ENCODE peak calls at places on chromosomes 12 and 14, in five cellular contexts. W is K562, U is GM23338, Z is H1, T is sigmoid colon. R is an unnamed sample.

GRCh38 chr12:56338643-56339422 is at the start of gene IL23A:
- DNase-seq in T (no peak), W (no peak), U (peak), Z (peak), R (no peak)

GRCh38 chr12:71152838-71153237 is 5.0 kb downstream of the TSPAN8 start:
- DNase-seq in U (no peak), Z (no peak), T (no peak), W (no peak), R (no peak)

GRCh38 chr14:55581011-55581806 is 1.2 kb downstream of the KTN1 start:
- DNase-seq in T (peak), U (peak), Z (peak), W (peak), R (peak)

GRCh38 chr12:31756977-31757420 is 28.2 kb upstream of the AMN1 start:
- DNase-seq in U (no peak), Z (no peak), W (no peak), T (no peak), R (no peak)

GRCh38 chr14:80419769-80420168 is 208.5 kb upstream of the DIO2 start:
- DNase-seq in T (no peak), U (no peak), Z (no peak), W (no peak), R (no peak)

GRCh38 chr12:94172031-94172430 is 23.7 kb downstream of the PLXNC1 start:
- DNase-seq in T (no peak), U (no peak), Z (no peak), W (no peak), R (no peak)

GRCh38 chr14:94045101-94045500 is 19.0 kb downstream of the OTUB2 start:
- DNase-seq in T (peak), W (no peak), Z (no peak), U (no peak), R (no peak)

GRCh38 chr12:112963227-112963861 is 15.0 kb upstream of the OAS2 start:
- DNase-seq in U (peak), T (no peak), Z (no peak), W (no peak), R (no peak)

GRCh38 chr12:101839324-101840283 is 8.8 kb upstream of the GNPTAB start:
- DNase-seq in T (peak), U (peak), Z (peak), W (peak), R (peak)

GRCh38 chr12:101706403-101706802 is 9.0 kb downstream of the CHPT1 start:
- DNase-seq in T (no peak), W (no peak), U (no peak), Z (no peak), R (no peak)

GRCh38 chr12:50764116-50764860 is 387 bp downstream of the ATF1 start:
- DNase-seq in W (peak), Z (peak), U (peak), T (peak), R (no peak)

GRCh38 chr14:33676135-33676566 is 274.7 kb downstream of the EGLN3 start:
- DNase-seq in Z (peak), T (peak), U (peak), W (peak), R (no peak)

GRCh38 chr12:68495666-68496065 is 115.0 kb upstream of the RAP1B start:
- DNase-seq in Z (no peak), T (no peak), U (no peak), W (no peak), R (no peak)

GRCh38 chr12:13941258-13942249 is 39.8 kb downstream of the GRIN2B start:
- DNase-seq in W (peak), U (peak), T (no peak), Z (peak), R (no peak)

GRCh38 chr12:114919479-114919878 is 235.5 kb upstream of the TBX3 start:
- DNase-seq in W (no peak), U (no peak), Z (no peak), T (no peak), R (no peak)

GRCh38 chr14:59332727-59333126 is 132.5 kb downstream of the GPR135 start:
- DNase-seq in T (no peak), Z (no peak), W (no peak), U (no peak), R (no peak)

GRCh38 chr12:27965966-27966365 is 6.6 kb downstream of the PTHLH start:
- DNase-seq in T (no peak), W (no peak), Z (no peak), U (no peak), R (no peak)

GRCh38 chr14:83355609-83356008 is 1822.0 kb upstream of the SEL1L start:
- DNase-seq in Z (no peak), U (no peak), T (no peak), W (no peak), R (no peak)

DNA sequence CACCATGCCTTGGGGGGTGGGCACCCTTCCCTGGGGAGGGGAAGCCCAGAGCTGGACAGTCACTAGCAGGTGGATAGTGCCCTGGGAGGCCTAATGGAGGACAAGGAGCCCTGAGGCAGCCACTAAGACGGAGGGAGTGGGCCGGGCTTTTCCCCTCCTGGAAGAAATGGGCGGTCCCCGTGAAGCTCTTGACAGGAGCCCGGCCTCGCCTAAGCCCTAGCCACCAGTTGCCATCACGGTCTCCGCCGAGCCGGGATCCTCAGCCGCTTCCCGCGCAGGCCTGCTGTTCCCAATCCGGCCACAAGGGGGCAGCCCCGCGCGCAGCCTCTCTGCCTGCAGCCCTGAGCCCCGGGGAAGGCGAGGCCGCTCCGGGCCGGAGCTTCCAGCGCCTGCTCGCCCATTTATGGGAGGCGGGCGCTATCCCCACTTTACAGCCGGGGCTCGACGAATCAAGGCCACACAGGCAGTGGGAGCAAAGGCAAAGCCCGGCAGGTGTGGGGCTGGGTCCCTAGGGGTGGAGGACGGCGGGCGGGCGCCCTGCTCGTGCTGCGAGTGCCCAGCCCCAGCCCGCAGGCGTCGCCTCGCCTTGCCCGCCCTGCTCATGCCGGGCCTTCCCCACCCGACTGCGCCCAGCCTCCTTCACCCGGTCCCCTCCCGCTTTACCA is 61.5 kb downstream of the LGMN start:
- DNase-seq in W (peak), T (peak), Z (peak), U (peak), R (peak)
- TF ChIP-seq POLR2AphosphoS5 in W (no peak), T (peak), Z (no peak), U (peak), R (no peak)

DNA sequence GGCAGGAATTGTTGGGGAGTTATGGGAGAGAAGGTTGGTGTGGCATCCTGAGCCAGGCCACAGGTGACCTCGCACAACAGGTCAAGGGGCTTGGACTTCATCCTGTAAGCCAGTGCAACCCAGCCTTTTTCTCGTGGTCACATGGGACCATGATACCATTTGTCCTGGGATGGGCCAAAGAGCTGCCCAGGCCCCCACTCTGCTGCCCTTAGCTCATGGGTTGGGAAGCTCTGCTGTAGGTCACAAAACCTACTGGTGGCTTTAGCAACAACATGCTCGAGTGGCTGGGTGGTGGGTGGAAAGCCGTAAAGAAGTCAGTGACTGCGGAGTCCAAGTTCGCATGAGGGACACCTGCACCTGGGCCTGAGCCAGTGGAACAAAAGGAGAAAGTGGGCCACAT is 4.6 kb downstream of the CLMN start:
- DNase-seq in T (no peak), W (no peak), U (no peak), Z (no peak), R (no peak)
- H3K27ac ChIP-seq in T (peak), W (no peak), U (no peak), Z (no peak), R (peak)

GRCh38 chr14:49971156-49972141 is 78.6 kb downstream of the ARF6 start:
- DNase-seq in U (no peak), T (no peak), W (no peak), Z (no peak), R (no peak)

GRCh38 chr14:49970474-49971147 is 77.7 kb downstream of the ARF6 start:
- DNase-seq in W (peak), T (no peak), Z (no peak), U (no peak), R (no peak)

GRCh38 chr14:49975286-49975685 is 82.4 kb downstream of the ARF6 start:
- DNase-seq in W (no peak), U (no peak), Z (no peak), T (no peak), R (no peak)

GRCh38 chr14:49972199-49972671 is 79.4 kb downstream of the ARF6 start:
- DNase-seq in T (no peak), U (no peak), Z (no peak), W (no peak), R (peak)

DNA sequence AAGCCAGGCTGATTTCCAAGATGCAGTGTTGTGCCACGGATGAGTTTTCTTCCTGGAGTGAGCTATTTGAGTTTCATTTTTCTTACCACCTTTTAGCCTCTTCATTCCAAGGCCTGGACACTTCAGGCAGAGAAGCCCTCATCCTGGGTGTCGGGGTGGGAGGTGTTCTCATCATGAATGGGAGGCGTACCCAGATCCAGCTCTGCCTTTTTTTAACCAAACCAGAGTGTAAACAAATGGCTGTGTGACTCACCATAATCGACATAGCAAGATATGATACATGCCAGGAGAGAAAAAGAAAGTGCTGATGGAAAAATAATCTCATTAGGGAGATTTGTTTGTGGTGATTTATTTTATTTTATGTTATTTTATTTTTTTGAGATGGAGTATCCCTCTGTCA is 80.0 kb downstream of the ARF6 start:
- DNase-seq in Z (no peak), U (no peak), W (no peak), T (no peak), R (no peak)
- TF ChIP-seq POLR2AphosphoS5 in Z (no peak), U (no peak), W (no peak), T (peak), R (no peak)

GRCh38 chr14:68468437-68469207 is 324.2 kb downstream of the ZFP36L1 start:
- DNase-seq in U (no peak), W (no peak), T (no peak), Z (no peak), R (no peak)

GRCh38 chr14:68471964-68472508 is 320.8 kb downstream of the ZFP36L1 start:
- DNase-seq in U (peak), W (no peak), T (no peak), Z (peak), R (no peak)

GRCh38 chr14:68469208-68469713 is 323.6 kb downstream of the ZFP36L1 start:
- DNase-seq in U (no peak), W (no peak), Z (no peak), T (no peak), R (no peak)

GRCh38 chr14:68471029-68471963 is 321.6 kb downstream of the ZFP36L1 start:
- DNase-seq in Z (peak), U (peak), W (no peak), T (no peak), R (no peak)

GRCh38 chr14:68470361-68470760 is 322.5 kb downstream of the ZFP36L1 start:
- DNase-seq in T (no peak), W (no peak), U (no peak), Z (no peak), R (no peak)
- H3K27ac ChIP-seq in T (no peak), W (no peak), U (peak), Z (no peak), R (peak)

GRCh38 chr14:102279282-102279681 is 25.7 kb downstream of the MOK start:
- DNase-seq in Z (no peak), T (no peak), W (no peak), U (no peak), R (no peak)

GRCh38 chr14:102278631-102278935 is 26.4 kb downstream of the MOK start:
- DNase-seq in T (no peak), W (no peak), U (no peak), Z (no peak), R (no peak)

GRCh38 chr14:102280376-102280962 is 24.5 kb downstream of the MOK start:
- DNase-seq in W (no peak), T (no peak), U (no peak), Z (no peak), R (no peak)

GRCh38 chr14:102277874-102278630 is 26.9 kb downstream of the MOK start:
- DNase-seq in Z (no peak), U (no peak), T (no peak), W (no peak), R (no peak)

GRCh38 chr14:102279688-102280348 is 25.1 kb downstream of the MOK start:
- DNase-seq in U (peak), Z (no peak), T (no peak), W (no peak), R (no peak)
- TF ChIP-seq POLR2AphosphoS5 in U (no peak), Z (no peak), T (no peak), W (no peak), R (no peak)

GRCh38 chr14:51674294-51675002 is 22.7 kb downstream of the FRMD6 start:
- DNase-seq in W (no peak), U (no peak), T (no peak), Z (no peak), R (no peak)
- H3K27ac ChIP-seq in W (no peak), U (no peak), T (no peak), Z (no peak), R (peak)

GRCh38 chr12:108815875-108816594 is 41.3 kb downstream of the SSH1 start:
- DNase-seq in Z (no peak), W (no peak), U (no peak), T (no peak), R (no peak)

GRCh38 chr12:108815369-108815768 is 42.0 kb downstream of the SSH1 start:
- DNase-seq in U (no peak), W (no peak), Z (no peak), T (no peak), R (no peak)

GRCh38 chr12:108814462-108815211 is 42.7 kb downstream of the SSH1 start:
- DNase-seq in W (no peak), U (no peak), Z (no peak), T (no peak), R (peak)

GRCh38 chr12:108817909-108818308 is 39.5 kb downstream of the SSH1 start:
- DNase-seq in Z (no peak), U (no peak), T (no peak), W (no peak), R (no peak)

DNA sequence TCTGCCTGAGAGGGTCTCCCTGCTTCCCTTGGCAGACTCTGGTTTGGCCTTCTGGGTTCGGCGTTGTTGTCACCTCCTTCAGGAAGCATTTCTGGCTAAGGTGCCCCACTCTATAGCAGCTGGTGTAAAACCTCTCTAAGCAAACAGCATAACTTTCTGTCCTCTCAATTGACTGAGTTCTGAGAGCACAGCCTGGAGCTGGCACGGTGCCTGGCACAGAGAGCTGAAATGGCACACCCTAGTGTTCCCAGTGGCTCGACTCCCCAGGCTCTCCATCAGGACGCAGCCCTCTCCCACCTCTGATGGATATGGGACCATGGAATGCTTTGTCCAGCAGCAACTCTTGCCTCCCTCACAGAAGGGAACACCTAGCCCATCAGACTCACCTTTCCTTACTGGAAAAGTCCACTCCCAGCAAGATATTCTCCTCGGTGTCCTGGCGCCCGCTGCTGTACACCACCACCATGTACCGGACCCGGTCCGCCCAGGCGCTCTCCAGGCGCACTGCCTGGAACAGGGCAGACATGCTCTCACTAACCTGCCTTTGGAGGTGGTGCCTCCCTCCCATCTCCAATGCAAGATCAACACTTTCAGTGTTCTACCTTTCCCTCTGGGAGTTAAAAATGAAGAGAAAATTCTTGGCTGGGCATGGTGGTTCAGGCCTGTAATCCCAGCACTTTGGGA is 40.6 kb downstream of the SSH1 start:
- DNase-seq in T (no peak), U (no peak), W (no peak), Z (no peak), R (no peak)
- TF ChIP-seq POLR2AphosphoS5 in T (peak), U (no peak), W (no peak), Z (no peak), R (no peak)

R was measured in breast epithelium.